ENCODE peak calls at places on chromosomes 2 and 18, in nine cellular contexts. R, Q, A, P, C, J, U, X and E are unnamed samples.
A peak's percentile ranks its signal among the peaks of the same experiment; 100 is the strongest.

GRCh38 chr2:227460833-227461232 is 11.1 kb upstream of the AGFG1 start:
- DNase-seq in R (no peak), Q (peak; percentile 70), A (no peak), P (no peak), C (no peak), J (no peak), U (peak; percentile 49), X (no peak), E (no peak)

GRCh38 chr2:182144780-182145170 is 159.1 kb downstream of the PPP1R1C start:
- DNase-seq in R (no peak), Q (peak; percentile 26), A (peak; percentile 65), P (no peak), C (peak; percentile 30), J (no peak), U (no peak), X (no peak), E (peak; percentile 23)

GRCh38 chr2:141611981-141612380 is 518.8 kb downstream of the LRP1B start:
- DNase-seq in R (no peak), Q (peak; percentile 36), A (no peak), P (no peak), C (no peak), J (no peak), U (peak; percentile 73), X (no peak), E (peak; percentile 10)

GRCh38 chr2:49935456-49935855 is 781.1 kb upstream of the FSHR start:
- DNase-seq in R (no peak), Q (no peak), A (peak; percentile 33), P (no peak), C (no peak), J (no peak), U (no peak), X (no peak), E (no peak)

GRCh38 chr18:24265502-24266064 is 126.7 kb downstream of the CABYR start:
- DNase-seq in R (no peak), Q (no peak), A (no peak), P (no peak), C (no peak), J (no peak), U (no peak), X (no peak), E (no peak)

GRCh38 chr2:216731465-216731864 is 36.1 kb upstream of the IGFBP5 start:
- DNase-seq in R (no peak), Q (no peak), A (no peak), P (no peak), C (no peak), J (no peak), U (no peak), X (no peak), E (no peak)

GRCh38 chr18:74806700-74807416 is 209.2 kb downstream of the ZNF407 start:
- DNase-seq in R (peak; percentile 28), Q (peak; percentile 92), A (peak; percentile 73), P (no peak), C (no peak), J (peak; percentile 52), U (peak; percentile 86), X (no peak), E (peak; percentile 52)

GRCh38 chr18:60391571-60392226 is 19.1 kb upstream of the MC4R start:
- DNase-seq in R (peak; percentile 81), Q (no peak), A (no peak), P (no peak), C (no peak), J (no peak), U (peak; percentile 71), X (no peak), E (no peak)